ENCODE peak calls at places on chromosomes 2 and 18, in nine cellular contexts. K is GM12865; U is stimulated activated CD8-positive, alpha-beta memory T cell treated with anti-CD3 and anti-CD28 coated beads, Interleukin-4, amount 100 ng/mL, for 1 hour; T is NCI-H1105; O is glutamatergic neuron; D is WERI-Rb-1; C is activated naive CD4-positive, alpha-beta T cell; S is aorta; L is left ventricle myocardium inferior. Z is an unnamed sample.

GRCh38 chr18:23725827-23726661 is 36.8 kb downstream of the LAMA3 start:
- DNase-seq in K (no peak), U (no peak), T (peak), O (no peak), D (no peak), C (no peak), S (no peak), L (no peak), Z (no peak)

GRCh38 chr2:10765461-10765860 is 44.0 kb downstream of the ATP6V1C2 start:
- DNase-seq in K (no peak), U (no peak), T (no peak), O (no peak), D (no peak), C (no peak), S (peak), L (no peak), Z (peak)

GRCh38 chr2:157782057-157782845 is 93.9 kb downstream of the ACVR1 start:
- DNase-seq in K (no peak), U (no peak), T (peak), O (no peak), D (no peak), C (no peak), S (no peak), L (no peak), Z (no peak)

GRCh38 chr18:22167471-22168151 is 1.8 kb upstream of the GATA6 start:
- DNase-seq in K (no peak), U (no peak), T (no peak), O (peak), D (no peak), C (no peak), S (peak), L (peak), Z (no peak)

GRCh38 chr2:199018826-199019225 is 438.9 kb downstream of the SATB2 start:
- DNase-seq in K (no peak), U (no peak), T (no peak), O (no peak), D (no peak), C (no peak), S (no peak), L (no peak), Z (no peak)

GRCh38 chr2:43648979-43649701 is 12.1 kb downstream of the PLEKHH2 start:
- DNase-seq in K (no peak), U (no peak), T (no peak), O (no peak), D (no peak), C (no peak), S (no peak), L (no peak), Z (no peak)

GRCh38 chr2:182504903-182505302 is 78.1 kb upstream of the PDE1A start:
- DNase-seq in K (no peak), U (no peak), T (no peak), O (no peak), D (peak), C (no peak), S (no peak), L (peak), Z (no peak)

GRCh38 chr2:207674826-207675225 is 36.6 kb upstream of the CCNYL1 start:
- DNase-seq in K (no peak), U (no peak), T (no peak), O (no peak), D (no peak), C (no peak), S (no peak), L (no peak), Z (no peak)